ENCODE peak calls at places on chromosomes 6 and 20, in eight cellular contexts. P is stimulated activated CD4-positive, alpha-beta T cell treated with anti-CD3 and anti-CD28 coated beads, Interleukin-1b, Interleukin-23, amount 100 ng/mL, for 48 hours; Y is Daoy; N is nephron progenitor cell; X is endothelial cell; U is RPMI8226; M is stimulated activated CD8-positive, alpha-beta memory T cell treated with anti-CD3 and anti-CD28 coated beads, Interleukin-12 subunit alpha, Interleukin-12 subunit beta, amount 100 ng/mL, for 4 hours; I is dermis microvascular lymphatic vessel endothelial cell. R is an unnamed sample.
A peak's percentile ranks its signal among the peaks of the same experiment; 100 is the strongest.

GRCh38 chr6:159119835-159120234 is 49.4 kb upstream of the FNDC1 start:
- DNase-seq in X (no peak), M (no peak), Y (no peak), N (no peak), I (no peak), U (no peak), P (no peak), R (no peak)

GRCh38 chr6:115474443-115475041 is 586.1 kb downstream of the FRK start:
- DNase-seq in X (no peak), M (no peak), U (no peak), N (no peak), Y (no peak), P (no peak), I (no peak), R (no peak)

GRCh38 chr20:57598491-57598890 is 21.7 kb downstream of the ZBP1 start:
- DNase-seq in Y (no peak), P (no peak), M (no peak), N (no peak), X (no peak), I (no peak), U (no peak), R (no peak)

GRCh38 chr20:53708129-53708968 is 114.7 kb upstream of the ZNF217 start:
- DNase-seq in P (peak; percentile 69), M (no peak), N (no peak), Y (peak; percentile 89), U (no peak), I (no peak), X (no peak), R (no peak)

GRCh38 chr20:58634818-58635665 is 16.0 kb upstream of the STX16 start:
- DNase-seq in I (no peak), M (peak; percentile 53), P (peak; percentile 51), N (no peak), U (no peak), Y (no peak), X (no peak), R (no peak)

GRCh38 chr6:3523288-3523670 is 66.4 kb upstream of the SLC22A23 start:
- DNase-seq in Y (no peak), I (no peak), U (no peak), N (no peak), X (no peak), P (no peak), M (no peak), R (no peak)

GRCh38 chr20:57804470-57805250 is 94.8 kb upstream of the PMEPA1 start:
- DNase-seq in N (no peak), M (no peak), P (no peak), Y (no peak), U (no peak), X (no peak), I (no peak), R (no peak)

GRCh38 chr6:18327621-18328548 is 59.3 kb upstream of the RNF144B start:
- DNase-seq in M (no peak), P (no peak), N (no peak), U (peak; percentile 56), I (no peak), Y (no peak), X (no peak), R (peak; percentile 73)

GRCh38 chr6:36829919-36830544 is 9.2 kb downstream of the CPNE5 start:
- DNase-seq in U (peak; percentile 66), X (no peak), N (no peak), Y (peak; percentile 37), M (no peak), P (no peak), I (no peak), R (no peak)

GRCh38 chr6:99933129-99933528 is 60.9 kb downstream of the MCHR2 start:
- DNase-seq in M (no peak), I (no peak), N (no peak), P (no peak), U (no peak), X (no peak), Y (no peak), R (no peak)

GRCh38 chr6:43054206-43054943 is 724 bp upstream of the CUL7 start:
- DNase-seq in U (no peak), P (no peak), Y (no peak), N (no peak), X (no peak), M (no peak), I (peak; percentile 76), R (no peak)

GRCh38 chr20:59164681-59165388 is 1.2 kb downstream of the ZNF831 start:
- DNase-seq in Y (no peak), M (no peak), P (no peak), X (no peak), U (no peak), I (no peak), N (no peak), R (no peak)

GRCh38 chr6:142013286-142013685 is 119.4 kb upstream of the GJE1 start:
- DNase-seq in M (no peak), N (no peak), U (no peak), Y (peak; percentile 75), I (no peak), P (no peak), X (no peak), R (no peak)

R was measured in NCI-H524 treated with DMSO at 0.1 percent for 48 hours.